ENCODE peak calls at places on chromosome 20, in eight cellular contexts. K, F, D, A, V, E, W and U are unnamed samples.

GRCh38 chr20:53660078-53660909 is 66.7 kb upstream of the ZNF217 start:
- DNase-seq in K (no peak), F (peak; percentile 66), D (no peak), A (peak; percentile 51), V (no peak), E (no peak), W (no peak), U (no peak)

GRCh38 chr20:63246490-63247284 is 7.6 kb downstream of the NKAIN4 start:
- DNase-seq in K (no peak), F (no peak), D (no peak), A (no peak), V (no peak), E (no peak), W (no peak), U (peak; percentile 41)

GRCh38 chr20:10798811-10799210 is 125.0 kb upstream of the JAG1 start:
- DNase-seq in K (no peak), F (no peak), D (peak; percentile 89), A (peak; percentile 43), V (no peak), E (no peak), W (no peak), U (no peak)

GRCh38 chr20:35600176-35600995 is 15.2 kb upstream of the SPAG4 start:
- DNase-seq in K (no peak), F (no peak), D (no peak), A (no peak), V (no peak), E (no peak), W (no peak), U (no peak)

GRCh38 chr20:59007758-59008511 is 881 bp upstream of the CTSZ start:
- DNase-seq in K (no peak), F (no peak), D (no peak), A (no peak), V (peak; percentile 43), E (no peak), W (no peak), U (no peak)

GRCh38 chr20:8602389-8603116 is 466.3 kb upstream of the PLCB4 start:
- DNase-seq in K (no peak), F (no peak), D (no peak), A (peak; percentile 19), V (no peak), E (no peak), W (no peak), U (no peak)

GRCh38 chr20:10475225-10475624 is 40.1 kb downstream of the SLX4IP start:
- DNase-seq in K (no peak), F (no peak), D (no peak), A (no peak), V (no peak), E (no peak), W (no peak), U (no peak)

GRCh38 chr20:50713677-50714101 is 17.7 kb upstream of the PARD6B start:
- DNase-seq in K (no peak), F (peak; percentile 58), D (no peak), A (peak; percentile 75), V (no peak), E (no peak), W (peak; percentile 40), U (peak; percentile 22)

GRCh38 chr20:10033905-10034304 is 882 bp upstream of the ANKEF1 start:
- DNase-seq in K (no peak), F (no peak), D (no peak), A (no peak), V (no peak), E (no peak), W (no peak), U (no peak)

GRCh38 chr20:63682384-63683139 is 13.9 kb upstream of the TNFRSF6B start:
- DNase-seq in K (peak; percentile 90), F (no peak), D (peak; percentile 99), A (peak; percentile 98), V (peak; percentile 69), E (no peak), W (peak; percentile 97), U (no peak)

GRCh38 chr20:41618807-41619294 is 674 bp upstream of the CHD6 start:
- DNase-seq in K (peak; percentile 61), F (no peak), D (no peak), A (no peak), V (no peak), E (no peak), W (no peak), U (no peak)

GRCh38 chr20:56626367-56627121 is 2.6 kb upstream of the TFAP2C start:
- DNase-seq in K (no peak), F (no peak), D (peak; percentile 32), A (no peak), V (no peak), E (peak; percentile 59), W (no peak), U (peak; percentile 67)

GRCh38 chr20:35318502-35319157 is 26.4 kb upstream of the FAM83C start:
- DNase-seq in K (no peak), F (no peak), D (peak; percentile 99), A (peak; percentile 73), V (no peak), E (no peak), W (peak; percentile 79), U (no peak)

GRCh38 chr20:25539742-25540201 is 45.6 kb downstream of the NINL start:
- DNase-seq in K (no peak), F (no peak), D (no peak), A (peak; percentile 73), V (no peak), E (no peak), W (no peak), U (no peak)

GRCh38 chr20:25538838-25539665 is 46.3 kb downstream of the NINL start:
- DNase-seq in K (no peak), F (no peak), D (no peak), A (no peak), V (peak; percentile 40), E (no peak), W (no peak), U (no peak)

GRCh38 chr20:25537890-25538289 is 47.4 kb downstream of the NINL start:
- DNase-seq in K (no peak), F (no peak), D (no peak), A (no peak), V (no peak), E (no peak), W (no peak), U (no peak)

GRCh38 chr20:25541676-25542075 is 43.7 kb downstream of the NINL start:
- DNase-seq in K (no peak), F (no peak), D (no peak), A (peak; percentile 59), V (no peak), E (no peak), W (no peak), U (no peak)

DNA sequence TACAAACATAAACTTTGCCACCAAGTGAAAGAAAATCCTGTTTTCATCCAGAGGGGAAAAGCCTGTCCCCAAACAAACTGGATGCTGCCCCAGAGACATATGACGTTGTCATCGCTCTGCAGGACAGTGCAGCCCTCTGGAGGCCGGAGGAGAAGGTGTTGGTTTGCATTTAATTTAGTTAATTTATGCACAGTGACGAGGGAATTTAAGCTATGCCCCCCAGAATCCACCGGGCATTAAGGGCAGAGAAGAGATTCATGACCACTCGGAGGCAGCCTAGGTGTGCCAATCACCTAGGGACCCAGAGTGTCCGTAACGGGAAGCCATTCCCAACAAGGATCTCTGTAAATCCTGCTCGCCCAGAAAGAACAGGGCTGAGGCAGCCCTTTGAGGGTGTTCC is 45.1 kb downstream of the NINL start:
- DNase-seq in K (no peak), F (no peak), D (peak; percentile 38), A (no peak), V (peak; percentile 38), E (no peak), W (peak; percentile 20), U (no peak)
- TF ChIP-seq CTCF in K (peak; percentile 66), F (peak; percentile 21), D (peak; percentile 77), A (peak; percentile 59), V (peak; percentile 60), E (peak; percentile 49), W (peak; percentile 74), U (no peak)

DNA sequence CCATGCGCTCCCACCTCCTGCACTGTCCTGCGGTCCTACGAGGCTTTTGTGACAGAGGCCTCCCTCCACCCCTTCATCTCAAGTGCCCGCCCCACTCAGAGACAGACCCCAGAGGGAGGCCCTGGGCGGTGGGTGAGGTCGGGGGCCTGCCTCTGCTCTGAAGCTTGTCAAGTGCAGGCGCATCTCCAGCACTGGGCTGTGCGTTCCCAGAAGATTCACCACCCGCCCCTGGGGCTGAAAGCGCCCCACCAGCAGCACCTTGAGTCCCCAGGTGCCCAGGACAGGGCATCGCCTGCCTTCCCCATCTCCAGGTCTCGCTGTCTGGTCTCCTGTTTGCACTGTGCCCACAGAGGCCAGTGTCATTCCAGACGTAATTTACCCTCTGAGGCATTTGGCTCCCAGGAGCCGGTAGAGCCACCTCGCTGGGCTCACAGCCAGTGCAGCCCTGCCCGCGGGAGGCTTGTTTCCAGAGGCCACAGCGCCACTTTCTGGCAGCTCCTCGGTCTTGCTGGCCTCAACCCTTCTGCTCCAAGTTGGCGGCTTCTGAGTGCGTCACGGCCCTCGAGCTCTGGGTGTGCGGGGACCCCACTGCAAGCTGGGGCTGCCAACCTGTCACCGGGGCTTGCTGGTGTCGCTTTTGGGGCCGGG is 191.1 kb downstream of the TAF4 start:
- DNase-seq in K (no peak), F (no peak), D (peak; percentile 68), A (peak; percentile 1), V (peak; percentile 36), E (peak; percentile 36), W (no peak), U (peak; percentile 39)
- TF ChIP-seq CTCF in K (peak; percentile 11), F (no peak), D (peak; percentile 46), A (no peak), V (peak; percentile 48), E (peak; percentile 88), W (no peak), U (no peak)

GRCh38 chr20:37630161-37630560 is 63.7 kb upstream of the CTNNBL1 start:
- DNase-seq in K (no peak), F (peak; percentile 35), D (no peak), A (no peak), V (no peak), E (no peak), W (no peak), U (no peak)
- TF ChIP-seq CTCF in K (no peak), F (no peak), D (no peak), A (no peak), V (no peak), E (no peak), W (no peak), U (no peak)

GRCh38 chr20:15253431-15253830 is 916.0 kb upstream of the FLRT3 start:
- DNase-seq in K (no peak), F (no peak), D (no peak), A (no peak), V (no peak), E (no peak), W (no peak), U (no peak)

GRCh38 chr20:15257071-15257470 is 919.7 kb upstream of the FLRT3 start:
- DNase-seq in K (no peak), F (no peak), D (no peak), A (no peak), V (no peak), E (no peak), W (no peak), U (no peak)

GRCh38 chr20:15252289-15252688 is 914.9 kb upstream of the FLRT3 start:
- DNase-seq in K (no peak), F (no peak), D (no peak), A (no peak), V (no peak), E (no peak), W (no peak), U (no peak)

DNA sequence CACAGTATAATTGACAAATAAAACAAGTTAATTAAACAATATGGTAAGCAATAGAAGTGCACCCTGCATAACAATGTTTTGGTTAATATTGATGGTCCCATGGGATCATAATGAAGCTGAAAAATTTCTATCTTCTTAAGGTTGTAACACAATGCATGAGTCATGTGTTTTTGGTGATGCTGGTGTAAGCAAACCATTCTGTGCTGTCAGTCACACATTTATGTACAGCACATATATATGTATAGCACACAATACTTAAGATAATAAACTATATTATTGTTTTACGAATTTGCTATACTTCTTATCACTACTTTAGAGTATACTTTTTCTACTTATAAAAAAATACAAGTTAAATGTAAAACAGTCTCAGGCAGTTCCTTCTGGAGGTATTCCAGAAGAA is 920.1 kb upstream of the FLRT3 start:
- DNase-seq in K (no peak), F (no peak), D (no peak), A (no peak), V (no peak), E (no peak), W (no peak), U (no peak)
- TF ChIP-seq CTCF in K (no peak), F (no peak), D (no peak), A (no peak), V (no peak), E (no peak), W (no peak), U (no peak)